ENCODE peak calls at places on chromosome 6, in four cellular contexts. One of them, this sample, is unnamed.

GRCh38 chr6:90536516-90536915 is 50.4 kb downstream of the MAP3K7 start:
- DNase-seq in endodermal cell: no peak
- DNase-seq in glomerular endothelial cell: no peak
- DNase-seq in stimulated activated effector memory CD8-positive, alpha-beta T cell treated with anti-CD3 and anti-CD28 coated beads, Interleukin-12 subunit alpha, Interleukin-12 subunit beta, amount 100 ng/mL, for 72 hours: no peak
- DNase-seq in this sample: no peak

GRCh38 chr6:167031082-167031709 is 32.0 kb downstream of the CEP43 start:
- DNase-seq in stimulated activated effector memory CD8-positive, alpha-beta T cell treated with anti-CD3 and anti-CD28 coated beads, Interleukin-12 subunit alpha, Interleukin-12 subunit beta, amount 100 ng/mL, for 72 hours: no peak
- DNase-seq in glomerular endothelial cell: no peak
- DNase-seq in endodermal cell: no peak
- DNase-seq in this sample: no peak

GRCh38 chr6:117477988-117478852 is 4.3 kb upstream of the DCBLD1 start:
- DNase-seq in endodermal cell: peak
- DNase-seq in stimulated activated effector memory CD8-positive, alpha-beta T cell treated with anti-CD3 and anti-CD28 coated beads, Interleukin-12 subunit alpha, Interleukin-12 subunit beta, amount 100 ng/mL, for 72 hours: no peak
- DNase-seq in glomerular endothelial cell: no peak
- DNase-seq in this sample: no peak

GRCh38 chr6:63307581-63308246 is 12.1 kb downstream of the LGSN start:
- DNase-seq in endodermal cell: peak
- DNase-seq in stimulated activated effector memory CD8-positive, alpha-beta T cell treated with anti-CD3 and anti-CD28 coated beads, Interleukin-12 subunit alpha, Interleukin-12 subunit beta, amount 100 ng/mL, for 72 hours: no peak
- DNase-seq in glomerular endothelial cell: no peak
- DNase-seq in this sample: no peak

GRCh38 chr6:150068173-150068785 is 642 bp downstream of the ULBP3 start:
- DNase-seq in stimulated activated effector memory CD8-positive, alpha-beta T cell treated with anti-CD3 and anti-CD28 coated beads, Interleukin-12 subunit alpha, Interleukin-12 subunit beta, amount 100 ng/mL, for 72 hours: peak
- DNase-seq in glomerular endothelial cell: no peak
- DNase-seq in endodermal cell: no peak
- DNase-seq in this sample: no peak

GRCh38 chr6:81561071-81561564 is 191.4 kb downstream of the TENT5A start:
- DNase-seq in endodermal cell: no peak
- DNase-seq in glomerular endothelial cell: no peak
- DNase-seq in stimulated activated effector memory CD8-positive, alpha-beta T cell treated with anti-CD3 and anti-CD28 coated beads, Interleukin-12 subunit alpha, Interleukin-12 subunit beta, amount 100 ng/mL, for 72 hours: no peak
- DNase-seq in this sample: no peak

GRCh38 chr6:53180678-53181077 is 32.0 kb upstream of the GCM1 start:
- DNase-seq in endodermal cell: no peak
- DNase-seq in stimulated activated effector memory CD8-positive, alpha-beta T cell treated with anti-CD3 and anti-CD28 coated beads, Interleukin-12 subunit alpha, Interleukin-12 subunit beta, amount 100 ng/mL, for 72 hours: no peak
- DNase-seq in glomerular endothelial cell: no peak
- DNase-seq in this sample: no peak

GRCh38 chr6:12118604-12119003 is 106.5 kb downstream of the HIVEP1 start:
- DNase-seq in glomerular endothelial cell: no peak
- DNase-seq in stimulated activated effector memory CD8-positive, alpha-beta T cell treated with anti-CD3 and anti-CD28 coated beads, Interleukin-12 subunit alpha, Interleukin-12 subunit beta, amount 100 ng/mL, for 72 hours: no peak
- DNase-seq in endodermal cell: no peak
- DNase-seq in this sample: no peak

GRCh38 chr6:39296745-39297640 is 17.2 kb downstream of the KCNK17 start:
- DNase-seq in stimulated activated effector memory CD8-positive, alpha-beta T cell treated with anti-CD3 and anti-CD28 coated beads, Interleukin-12 subunit alpha, Interleukin-12 subunit beta, amount 100 ng/mL, for 72 hours: no peak
- DNase-seq in glomerular endothelial cell: no peak
- DNase-seq in endodermal cell: no peak
- DNase-seq in this sample: no peak

GRCh38 chr6:15712813-15713212 is 50.0 kb upstream of the DTNBP1 start:
- DNase-seq in stimulated activated effector memory CD8-positive, alpha-beta T cell treated with anti-CD3 and anti-CD28 coated beads, Interleukin-12 subunit alpha, Interleukin-12 subunit beta, amount 100 ng/mL, for 72 hours: no peak
- DNase-seq in glomerular endothelial cell: no peak
- DNase-seq in endodermal cell: no peak
- DNase-seq in this sample: no peak

GRCh38 chr6:127051571-127052260 is 66.8 kb upstream of the RSPO3 start:
- DNase-seq in stimulated activated effector memory CD8-positive, alpha-beta T cell treated with anti-CD3 and anti-CD28 coated beads, Interleukin-12 subunit alpha, Interleukin-12 subunit beta, amount 100 ng/mL, for 72 hours: no peak
- DNase-seq in glomerular endothelial cell: no peak
- DNase-seq in endodermal cell: no peak
- DNase-seq in this sample: no peak

GRCh38 chr6:119880840-119881239 is 531.3 kb upstream of the MAN1A1 start:
- DNase-seq in endodermal cell: no peak
- DNase-seq in glomerular endothelial cell: no peak
- DNase-seq in stimulated activated effector memory CD8-positive, alpha-beta T cell treated with anti-CD3 and anti-CD28 coated beads, Interleukin-12 subunit alpha, Interleukin-12 subunit beta, amount 100 ng/mL, for 72 hours: no peak
- DNase-seq in this sample: no peak

GRCh38 chr6:2978923-2979322 is 7.6 kb upstream of the SERPINB6 start:
- DNase-seq in endodermal cell: no peak
- DNase-seq in stimulated activated effector memory CD8-positive, alpha-beta T cell treated with anti-CD3 and anti-CD28 coated beads, Interleukin-12 subunit alpha, Interleukin-12 subunit beta, amount 100 ng/mL, for 72 hours: no peak
- DNase-seq in glomerular endothelial cell: no peak
- DNase-seq in this sample: no peak

GRCh38 chr6:8191629-8192028 is 89.3 kb upstream of the EEF1E1 start:
- DNase-seq in stimulated activated effector memory CD8-positive, alpha-beta T cell treated with anti-CD3 and anti-CD28 coated beads, Interleukin-12 subunit alpha, Interleukin-12 subunit beta, amount 100 ng/mL, for 72 hours: no peak
- DNase-seq in endodermal cell: no peak
- DNase-seq in glomerular endothelial cell: no peak
- DNase-seq in this sample: no peak